ENCODE peak calls at places on chromosomes 2 and 18, in four cellular contexts. W, E, D and T are unnamed samples.

GRCh38 chr18:68660355-68661183 is 54.3 kb downstream of the TMX3 start:
- DNase-seq in W (no peak), E (no peak), D (peak), T (peak)

GRCh38 chr2:191892391-191892790 is 45.5 kb upstream of the CAVIN2 start:
- DNase-seq in W (no peak), E (no peak), D (no peak), T (no peak)

GRCh38 chr18:45384137-45384998 is 230.9 kb upstream of the SLC14A2 start:
- DNase-seq in W (peak), E (peak), D (peak), T (peak)

GRCh38 chr2:157386747-157387146 is 57.1 kb downstream of the CYTIP start:
- DNase-seq in W (no peak), E (no peak), D (no peak), T (no peak)

GRCh38 chr2:168528469-168528868 is 72.4 kb downstream of the CERS6 start:
- DNase-seq in W (no peak), E (no peak), D (no peak), T (no peak)

GRCh38 chr2:28558421-28558820 is 62.6 kb downstream of the PLB1 start:
- DNase-seq in W (no peak), E (no peak), D (no peak), T (no peak)

GRCh38 chr2:70474266-70474848 is 79.3 kb downstream of the TGFA start:
- DNase-seq in W (no peak), E (no peak), D (no peak), T (no peak)

GRCh38 chr2:109458512-109458911 is 155.3 kb downstream of the SEPTIN10 start:
- DNase-seq in W (no peak), E (no peak), D (no peak), T (no peak)

GRCh38 chr2:101794141-101794540 is 96.6 kb downstream of the MAP4K4 start:
- DNase-seq in W (no peak), E (no peak), D (no peak), T (no peak)

GRCh38 chr2:168107322-168107721 is 140.1 kb downstream of the STK39 start:
- DNase-seq in W (no peak), E (no peak), D (no peak), T (no peak)

GRCh38 chr2:25421289-25421688 is 79.6 kb upstream of the DNMT3A start:
- DNase-seq in W (no peak), E (no peak), D (no peak), T (no peak)

GRCh38 chr2:239533917-239534316 is 133.1 kb upstream of the HDAC4 start:
- DNase-seq in W (no peak), E (no peak), D (no peak), T (no peak)

GRCh38 chr18:10120622-10121021 is 206.8 kb downstream of the VAPA start:
- DNase-seq in W (no peak), E (no peak), D (no peak), T (no peak)

GRCh38 chr18:36675076-36675475 is 153.7 kb downstream of the TPGS2 start:
- DNase-seq in W (no peak), E (no peak), D (no peak), T (no peak)

GRCh38 chr2:68768951-68769350 is 34.3 kb downstream of the ARHGAP25 start:
- DNase-seq in W (no peak), E (no peak), D (no peak), T (no peak)

GRCh38 chr2:148534416-148535205 is 109.9 kb upstream of the EPC2 start:
- DNase-seq in W (no peak), E (no peak), D (no peak), T (no peak)

GRCh38 chr18:79952996-79953559 is 1.6 kb upstream of the SLC66A2 start:
- DNase-seq in W (no peak), E (no peak), D (no peak), T (no peak)

GRCh38 chr18:46035701-46036680 is 36.1 kb downstream of the PSTPIP2 start:
- DNase-seq in W (no peak), E (no peak), D (no peak), T (no peak)

GRCh38 chr2:148874868-148875341 is at the start of gene KIF5C:
- DNase-seq in W (peak), E (peak), D (peak), T (peak)

GRCh38 chr2:120042359-120042758 is 29.5 kb downstream of the EPB41L5 start:
- DNase-seq in W (no peak), E (no peak), D (no peak), T (no peak)

GRCh38 chr2:102848366-102848839 is 86.6 kb downstream of the TMEM182 start:
- DNase-seq in W (peak), E (no peak), D (peak), T (no peak)

GRCh38 chr2:34980689-34981088 is 1374.9 kb upstream of the CRIM1 start:
- DNase-seq in W (no peak), E (no peak), D (no peak), T (no peak)

GRCh38 chr2:219285894-219286425 is 6.8 kb downstream of the DNAJB2 start:
- DNase-seq in W (peak), E (no peak), D (no peak), T (no peak)

GRCh38 chr2:172991036-172991435 is 84.6 kb upstream of the MAP3K20 start:
- DNase-seq in W (no peak), E (no peak), D (no peak), T (no peak)

GRCh38 chr2:171434671-171434980 is 600 bp downstream of the DCAF17 start:
- DNase-seq in W (peak), E (no peak), D (peak), T (no peak)
- TF ChIP-seq POLR2A in W (no peak), E (no peak), D (peak), T (no peak)

DNA sequence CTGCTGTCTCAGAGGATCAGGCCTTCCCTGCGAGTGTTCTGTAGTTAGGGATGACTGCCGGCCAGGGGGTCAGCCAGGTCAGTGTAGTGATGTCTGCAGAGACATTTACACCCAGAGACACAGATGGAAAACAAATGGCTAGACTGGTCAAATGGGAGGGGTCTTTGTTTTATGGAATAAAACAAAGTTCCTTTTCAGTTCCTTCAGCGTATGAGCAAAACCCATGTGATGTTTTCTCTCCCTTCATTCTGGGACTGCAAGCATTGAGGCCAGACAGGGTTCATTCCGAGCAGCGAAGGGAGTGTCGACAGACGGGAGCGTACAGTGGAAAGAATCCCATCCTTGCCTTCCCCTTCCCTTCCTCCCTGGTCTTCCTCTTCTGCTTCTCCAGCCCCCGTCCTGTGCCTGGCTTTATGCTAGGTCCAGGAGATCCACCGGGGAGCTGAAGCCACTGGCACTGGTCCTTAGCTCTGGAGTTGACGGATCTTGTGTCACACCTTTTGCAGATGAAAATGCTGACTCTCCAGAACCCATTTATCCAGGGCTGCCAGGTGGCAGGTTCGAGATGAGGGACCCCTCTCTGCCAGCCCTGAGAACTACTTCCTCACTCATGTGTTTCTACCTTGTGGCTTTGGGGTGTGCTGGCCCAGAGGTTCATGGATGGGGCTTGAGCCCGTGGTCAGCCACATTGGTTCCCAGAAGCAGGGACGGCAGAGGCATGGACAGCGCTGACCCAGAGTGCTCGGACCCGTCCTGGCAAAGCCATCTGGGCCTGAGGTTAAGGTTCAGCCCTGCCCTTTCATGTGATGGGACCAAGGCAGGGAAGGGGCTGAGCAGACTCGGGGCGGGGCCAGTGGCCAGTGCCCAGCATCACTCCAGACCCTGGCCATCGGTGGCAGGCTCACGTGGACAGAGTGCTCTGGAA is 24.2 kb downstream of the ITGB1BP1 start:
- DNase-seq in W (no peak), E (no peak), D (no peak), T (no peak)
- TF ChIP-seq POLR2A in W (no peak), E (no peak), D (no peak), T (no peak)

DNA sequence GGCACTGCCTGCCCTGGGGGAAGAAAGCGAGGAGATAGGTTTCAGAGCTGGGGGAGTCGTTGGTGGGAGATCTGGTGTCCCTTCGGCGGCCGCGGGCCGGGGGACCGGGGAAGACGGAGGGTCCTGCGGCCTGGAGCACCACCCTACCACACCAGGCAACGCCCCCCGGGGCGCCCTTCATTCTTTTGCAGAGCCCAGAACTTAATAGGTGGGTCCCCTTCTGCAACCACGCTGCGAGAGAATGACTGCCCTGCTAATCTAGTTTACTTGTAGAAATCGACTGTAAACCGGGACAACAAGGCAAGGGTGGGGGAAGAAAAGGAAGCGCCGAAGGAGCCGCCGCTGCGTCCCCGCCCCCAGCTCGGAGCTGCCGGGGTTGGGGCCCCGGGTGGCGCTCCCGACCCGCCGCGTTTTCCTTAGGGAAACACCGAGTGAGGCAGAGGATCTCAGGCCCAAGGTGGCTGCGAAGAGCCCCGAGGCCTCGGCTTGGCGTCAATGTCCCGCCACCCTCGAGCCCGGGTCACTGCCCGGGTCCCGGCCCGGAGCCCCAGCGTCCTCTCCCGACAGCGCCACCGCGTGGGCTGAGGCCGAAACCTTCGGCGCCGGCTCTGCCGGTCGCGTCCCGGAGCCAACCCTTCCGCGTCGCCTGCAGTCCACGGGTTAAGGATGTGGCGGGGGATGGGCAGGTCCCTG is 5.4 kb upstream of the SATB2 start:
- DNase-seq in W (no peak), E (peak), D (peak), T (peak)
- TF ChIP-seq POLR2A in W (no peak), E (no peak), D (no peak), T (no peak)

GRCh38 chr18:23703057-23703986 is 14.1 kb downstream of the LAMA3 start:
- DNase-seq in W (no peak), E (no peak), D (peak), T (peak)

GRCh38 chr18:23710068-23710527 is 20.8 kb downstream of the LAMA3 start:
- DNase-seq in W (no peak), E (no peak), D (no peak), T (no peak)

GRCh38 chr18:23703987-23704384 is 14.7 kb downstream of the LAMA3 start:
- DNase-seq in W (no peak), E (no peak), D (no peak), T (no peak)

GRCh38 chr18:23704806-23705205 is 15.6 kb downstream of the LAMA3 start:
- DNase-seq in W (no peak), E (no peak), D (no peak), T (no peak)

GRCh38 chr18:23706971-23707640 is 17.9 kb downstream of the LAMA3 start:
- DNase-seq in W (no peak), E (no peak), D (no peak), T (no peak)
- TF ChIP-seq POLR2A in W (no peak), E (no peak), D (no peak), T (no peak)

GRCh38 chr2:187526776-187527175 is 27.5 kb downstream of the TFPI start:
- DNase-seq in W (no peak), E (no peak), D (no peak), T (peak)

GRCh38 chr2:187525164-187525900 is 28.9 kb downstream of the TFPI start:
- DNase-seq in W (no peak), E (no peak), D (no peak), T (no peak)

GRCh38 chr2:187529248-187529976 is 24.8 kb downstream of the TFPI start:
- DNase-seq in W (no peak), E (no peak), D (no peak), T (no peak)

GRCh38 chr2:187528042-187528441 is 26.2 kb downstream of the TFPI start:
- DNase-seq in W (no peak), E (no peak), D (no peak), T (no peak)

DNA sequence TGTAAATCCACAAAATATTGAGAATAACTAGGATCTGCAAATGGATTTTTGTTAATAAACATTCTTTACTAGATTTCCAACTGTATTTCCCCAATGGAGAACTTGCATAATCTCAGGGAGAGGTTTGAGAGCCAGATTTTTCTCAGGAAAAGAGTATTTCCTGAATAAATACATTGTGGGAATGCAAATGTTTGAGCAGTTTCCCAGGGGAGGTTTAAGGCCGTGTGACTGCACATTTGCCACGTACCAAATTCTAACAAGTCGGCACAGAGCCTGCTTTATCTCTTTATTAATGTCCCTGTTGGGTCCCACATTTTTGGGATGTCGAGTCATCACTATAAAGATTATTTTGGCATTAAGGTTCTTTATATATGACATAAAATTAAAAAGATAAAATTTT is 27.0 kb downstream of the TFPI start:
- DNase-seq in W (no peak), E (no peak), D (no peak), T (no peak)
- TF ChIP-seq POLR2A in W (no peak), E (no peak), D (no peak), T (no peak)

GRCh38 chr2:237195396-237196119 is 109.9 kb downstream of the COPS8 start:
- DNase-seq in W (no peak), E (no peak), D (no peak), T (no peak)

GRCh38 chr2:237194906-237195305 is 109.2 kb downstream of the COPS8 start:
- DNase-seq in W (no peak), E (no peak), D (no peak), T (no peak)

GRCh38 chr2:237198144-237198900 is 112.6 kb downstream of the COPS8 start:
- DNase-seq in W (no peak), E (no peak), D (no peak), T (no peak)

GRCh38 chr2:237199082-237199481 is 113.4 kb downstream of the COPS8 start:
- DNase-seq in W (no peak), E (no peak), D (no peak), T (no peak)

DNA sequence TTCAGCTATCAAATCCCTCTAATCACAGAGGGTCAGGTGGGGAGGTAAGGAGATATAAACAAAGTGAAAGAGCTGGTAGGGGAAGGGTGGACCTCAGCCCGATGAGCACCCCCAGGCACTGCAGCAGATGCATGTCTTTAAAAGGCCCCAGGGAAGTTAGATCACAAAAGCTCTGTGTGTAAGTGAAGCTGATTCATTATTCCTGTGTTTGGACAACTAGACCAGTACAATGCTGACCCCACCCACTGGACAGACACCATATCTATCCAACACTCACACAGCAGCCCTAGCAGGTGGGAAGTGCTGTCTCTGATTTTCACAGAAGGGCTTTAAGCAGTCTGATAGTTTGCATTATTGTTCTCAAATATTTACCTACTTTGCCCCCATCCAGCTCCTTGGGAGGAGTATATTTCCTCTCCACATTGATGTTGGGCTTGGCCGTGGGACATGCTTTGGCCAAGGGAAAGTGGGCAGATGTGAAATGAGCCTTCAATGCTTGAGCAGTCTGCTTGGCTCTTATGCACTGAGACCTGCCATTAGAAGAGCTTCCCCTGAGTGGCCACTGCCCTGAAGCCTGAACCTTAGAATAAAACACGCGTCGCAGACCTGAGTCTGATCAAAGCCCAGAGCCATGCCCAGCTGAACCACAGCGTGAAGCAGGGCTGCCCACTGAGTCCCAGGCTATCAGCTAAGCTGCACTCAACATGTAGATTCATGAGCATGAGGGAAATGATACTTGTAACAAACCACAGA is 111.4 kb downstream of the COPS8 start:
- DNase-seq in W (no peak), E (no peak), D (peak), T (no peak)
- TF ChIP-seq POLR2A in W (no peak), E (no peak), D (no peak), T (no peak)

GRCh38 chr2:207040606-207041173 is 101.4 kb downstream of the CPO start:
- DNase-seq in W (no peak), E (no peak), D (no peak), T (no peak)

GRCh38 chr2:207042841-207043240 is 103.5 kb downstream of the CPO start:
- DNase-seq in W (no peak), E (no peak), D (no peak), T (no peak)

GRCh38 chr2:207042155-207042554 is 102.8 kb downstream of the CPO start:
- DNase-seq in W (no peak), E (no peak), D (no peak), T (no peak)

GRCh38 chr2:207041279-207041678 is 102.0 kb downstream of the CPO start:
- DNase-seq in W (no peak), E (no peak), D (no peak), T (no peak)

GRCh38 chr2:207041753-207042152 is 102.4 kb downstream of the CPO start:
- DNase-seq in W (no peak), E (no peak), D (no peak), T (no peak)
- TF ChIP-seq POLR2A in W (no peak), E (no peak), D (no peak), T (no peak)

DNA sequence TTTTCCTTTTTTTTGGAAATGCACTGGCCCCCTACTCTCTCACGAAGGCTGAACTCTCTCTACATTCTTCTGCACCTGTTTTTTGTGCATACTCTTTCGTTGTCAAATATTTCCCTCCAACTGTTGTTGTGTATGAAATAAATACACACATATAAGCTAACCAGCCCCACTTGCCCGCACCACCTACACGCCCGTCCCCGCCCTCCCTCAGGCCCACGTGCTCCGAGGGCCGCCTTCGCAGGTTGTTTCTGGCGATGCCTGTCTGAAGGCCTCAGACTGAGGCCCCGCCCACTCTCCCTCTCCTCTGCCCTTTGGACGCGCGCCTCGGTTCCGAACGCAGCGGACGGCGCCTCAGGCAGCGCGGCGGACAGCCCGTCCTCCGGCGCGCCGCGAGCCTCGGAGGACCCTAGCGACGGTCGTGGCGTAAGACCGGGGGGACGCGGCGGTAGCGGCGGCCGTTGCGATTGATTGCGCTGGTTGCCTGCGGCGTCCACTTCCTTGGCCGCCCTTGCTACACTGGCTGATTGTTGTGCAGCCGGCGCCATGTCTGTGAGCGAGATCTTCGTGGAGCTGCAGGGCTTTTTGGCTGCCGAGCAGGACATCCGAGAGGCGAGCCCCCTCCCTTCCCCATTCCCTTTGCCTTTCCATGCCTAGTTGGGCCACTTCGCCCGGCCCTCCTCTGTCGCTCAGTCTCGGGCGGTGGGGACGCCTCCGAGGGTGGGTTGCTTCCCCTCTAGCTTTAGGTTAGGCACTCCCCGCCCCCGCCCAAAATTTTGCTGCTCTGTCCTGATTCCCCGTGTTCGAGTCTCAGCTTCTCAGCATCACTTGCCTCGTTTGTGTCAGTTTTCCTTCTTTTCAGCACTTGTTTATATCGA is at the start of gene TSN:
- DNase-seq in W (peak), E (peak), D (peak), T (peak)
- TF ChIP-seq POLR2A in W (peak), E (peak), D (peak), T (peak)